ENCODE peak calls at places on chromosomes 7 and 10, in eight cellular contexts. U is CD8-positive, alpha-beta T cell; W is uterus; I is effector memory CD4-positive, alpha-beta T cell; F is right lobe of liver; Y is left lung; O is tibial nerve; Q is IMR-90. R is an unnamed sample. For H3K9me3 and H3K36me3, the result is how much of the 10 kb centered on the place peaks cover.

GRCh38 chr10:42783181-42783549 is 570 bp downstream of the BMS1 start:
- DNase-seq in U (no peak), F (no peak), O (no peak), I (no peak), Q (peak), Y (no peak), W (no peak), R (no peak)

GRCh38 chr7:4100148-4100547 is 581.9 kb upstream of the FOXK1 start:
- DNase-seq in W (no peak), U (no peak), I (no peak), F (no peak), Y (no peak), Q (no peak), O (no peak), R (no peak)

GRCh38 chr10:86217386-86218080 is 149.1 kb downstream of the GRID1 start:
- DNase-seq in Q (no peak), O (no peak), U (no peak), F (no peak), I (no peak), Y (no peak), W (no peak), R (no peak)

GRCh38 chr10:67663449-67664087 is 32.4 kb downstream of the CTNNA3 start:
- DNase-seq in F (no peak), O (no peak), Y (peak), U (no peak), I (no peak), W (no peak), Q (no peak), R (no peak)

GRCh38 chr7:92843034-92843760 is 6.8 kb upstream of the CDK6 start:
- DNase-seq in O (no peak), Y (no peak), W (no peak), U (no peak), Q (peak), I (no peak), F (no peak), R (no peak)

GRCh38 chr10:61750943-61751471 is 88.3 kb downstream of the CABCOCO1 start:
- DNase-seq in U (peak), I (peak), Q (peak), Y (peak), W (peak), F (peak), O (peak), R (peak)

GRCh38 chr7:116969371-116969902 is 16.1 kb downstream of the ST7 start:
- DNase-seq in U (no peak), I (no peak), F (no peak), O (no peak), Q (no peak), Y (no peak), W (no peak), R (no peak)

GRCh38 chr7:110779313-110779712 is 311.6 kb upstream of the LRRN3 start:
- DNase-seq in Q (no peak), O (no peak), U (no peak), W (no peak), I (no peak), Y (no peak), F (no peak), R (no peak)

GRCh38 chr7:144710791-144711190 is 125.1 kb downstream of the TPK1 start:
- DNase-seq in Y (no peak), U (no peak), I (no peak), W (no peak), F (no peak), Q (no peak), O (no peak), R (no peak)

GRCh38 chr10:69576334-69577011 is 3.3 kb upstream of the NEUROG3 start:
- DNase-seq in O (no peak), W (no peak), I (no peak), F (no peak), U (no peak), Q (no peak), Y (no peak), R (no peak)

GRCh38 chr7:142348100-142348499 is 90.2 kb upstream of the PRSS58 start:
- DNase-seq in Y (no peak), U (no peak), O (no peak), Q (no peak), I (no peak), W (no peak), F (no peak), R (no peak)

GRCh38 chr7:76202666-76203030 is 952 bp downstream of the SRRM3 start:
- DNase-seq in U (no peak), Y (no peak), Q (no peak), I (no peak), W (no peak), O (no peak), F (no peak), R (no peak)

GRCh38 chr7:44733708-44734481 is 14.8 kb upstream of the ZMIZ2 start:
- DNase-seq in Y (no peak), W (no peak), Q (peak), O (no peak), F (no peak), U (no peak), I (no peak), R (no peak)

GRCh38 chr7:31478744-31479143 is 35.1 kb upstream of the ITPRID1 start:
- DNase-seq in O (no peak), W (no peak), F (no peak), Q (no peak), U (no peak), Y (no peak), I (no peak), R (no peak)

GRCh38 chr10:10149899-10150298 is 867.8 kb upstream of the CELF2 start:
- DNase-seq in F (no peak), I (no peak), U (no peak), Q (no peak), Y (no peak), W (no peak), O (no peak), R (no peak)

GRCh38 chr10:72375585-72375984 is 20.9 kb upstream of the DNAJB12 start:
- DNase-seq in Q (no peak), F (no peak), U (no peak), O (no peak), Y (no peak), I (no peak), W (no peak), R (no peak)

GRCh38 chr7:99380032-99380822 is 5.7 kb downstream of the ARPC1B start:
- DNase-seq in Y (no peak), I (peak), F (no peak), O (peak), W (no peak), U (no peak), Q (peak), R (no peak)

GRCh38 chr10:131517781-131518180 is 206.3 kb upstream of the TCERG1L start:
- DNase-seq in Q (no peak), I (no peak), W (no peak), U (no peak), F (no peak), Y (no peak), O (no peak), R (no peak)
- H3K9me3 ChIP-seq in Q (half or more), I (under half), W (under half), U (under half), F (under half), Y (under half), O (under half), R (under half)

GRCh38 chr10:30058111-30058510 is 1.3 kb downstream of the JCAD start:
- DNase-seq in U (no peak), O (no peak), Y (no peak), W (peak), I (no peak), Q (no peak), F (no peak), R (no peak)

GRCh38 chr10:30057421-30057841 is 2.0 kb downstream of the JCAD start:
- DNase-seq in Y (no peak), U (no peak), O (no peak), I (no peak), W (no peak), F (no peak), Q (peak), R (no peak)

GRCh38 chr10:30056281-30056680 is 3.1 kb downstream of the JCAD start:
- DNase-seq in O (no peak), U (no peak), Y (no peak), F (no peak), I (no peak), W (no peak), Q (peak), R (no peak)

GRCh38 chr10:30056767-30057355 is 2.5 kb downstream of the JCAD start:
- DNase-seq in Q (no peak), Y (no peak), I (no peak), W (no peak), U (no peak), O (no peak), F (no peak), R (no peak)

DNA sequence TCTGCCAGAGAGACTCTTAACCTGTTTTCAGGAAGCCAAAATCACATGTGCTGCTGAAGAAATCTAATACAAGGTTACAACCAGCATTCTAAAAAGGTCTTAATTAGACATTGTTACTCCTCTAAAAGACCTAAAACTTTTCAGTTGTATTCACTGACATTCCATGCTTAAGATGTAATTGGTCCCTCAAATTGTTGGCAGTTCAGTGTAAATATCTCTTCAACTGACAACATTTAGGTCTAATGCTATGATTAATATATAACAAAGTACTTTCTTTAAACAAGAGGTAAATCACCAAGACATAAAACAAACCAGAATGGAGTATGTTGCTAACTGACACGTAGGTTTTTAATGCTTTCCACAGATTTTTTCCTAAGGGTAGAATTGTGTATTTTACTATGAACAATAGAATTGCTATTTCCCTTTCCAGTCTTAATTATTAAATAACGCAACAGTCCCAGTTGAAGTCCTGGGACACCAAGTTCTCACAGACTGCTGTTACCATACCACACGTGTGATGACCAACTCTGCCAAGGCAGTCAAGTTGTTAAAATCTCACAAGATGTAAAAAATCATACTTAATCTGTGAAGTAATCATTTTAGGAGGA is 4.2 kb downstream of the JCAD start:
- DNase-seq in F (no peak), U (no peak), I (no peak), W (no peak), Y (no peak), Q (peak), O (peak), R (no peak)
- H3K27ac ChIP-seq in F (no peak), U (no peak), I (no peak), W (peak), Y (peak), Q (peak), O (peak), R (peak)

GRCh38 chr7:66781408-66782090 is 41.0 kb downstream of the RABGEF1 start:
- DNase-seq in F (no peak), I (no peak), Q (no peak), O (no peak), U (no peak), W (no peak), Y (no peak), R (no peak)

GRCh38 chr7:66779669-66780408 is 39.3 kb downstream of the RABGEF1 start:
- DNase-seq in W (no peak), I (no peak), Q (peak), U (no peak), Y (no peak), F (no peak), O (no peak), R (no peak)

GRCh38 chr7:66776800-66777468 is 36.4 kb downstream of the RABGEF1 start:
- DNase-seq in U (no peak), O (no peak), F (no peak), I (no peak), Y (no peak), W (no peak), Q (no peak), R (no peak)

DNA sequence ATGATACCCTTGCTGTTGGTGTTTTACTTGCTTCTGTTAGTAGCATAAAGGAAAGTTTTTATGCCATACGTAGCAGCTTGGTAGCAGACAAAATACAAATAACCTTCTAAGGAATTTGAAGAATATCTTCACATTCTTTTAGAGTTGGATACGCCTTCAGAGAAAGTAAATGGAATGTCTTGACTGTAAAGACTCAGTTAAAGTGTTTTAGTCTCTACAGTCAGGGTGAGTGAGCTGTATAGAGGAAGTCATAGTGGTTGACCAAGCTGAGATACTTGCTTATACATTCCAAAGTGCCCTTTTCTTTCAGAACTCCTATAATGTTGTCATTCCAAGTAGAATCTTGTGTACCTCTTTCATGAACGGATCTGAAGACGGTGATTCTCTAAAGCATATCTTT is 37.7 kb downstream of the RABGEF1 start:
- DNase-seq in I (no peak), F (no peak), O (no peak), Q (peak), U (no peak), Y (no peak), W (no peak), R (no peak)
- H3K36me3 ChIP-seq in I (under half), F (under half), O (under half), Q (under half), U (under half), Y (half or more), W (under half), R (half or more)

DNA sequence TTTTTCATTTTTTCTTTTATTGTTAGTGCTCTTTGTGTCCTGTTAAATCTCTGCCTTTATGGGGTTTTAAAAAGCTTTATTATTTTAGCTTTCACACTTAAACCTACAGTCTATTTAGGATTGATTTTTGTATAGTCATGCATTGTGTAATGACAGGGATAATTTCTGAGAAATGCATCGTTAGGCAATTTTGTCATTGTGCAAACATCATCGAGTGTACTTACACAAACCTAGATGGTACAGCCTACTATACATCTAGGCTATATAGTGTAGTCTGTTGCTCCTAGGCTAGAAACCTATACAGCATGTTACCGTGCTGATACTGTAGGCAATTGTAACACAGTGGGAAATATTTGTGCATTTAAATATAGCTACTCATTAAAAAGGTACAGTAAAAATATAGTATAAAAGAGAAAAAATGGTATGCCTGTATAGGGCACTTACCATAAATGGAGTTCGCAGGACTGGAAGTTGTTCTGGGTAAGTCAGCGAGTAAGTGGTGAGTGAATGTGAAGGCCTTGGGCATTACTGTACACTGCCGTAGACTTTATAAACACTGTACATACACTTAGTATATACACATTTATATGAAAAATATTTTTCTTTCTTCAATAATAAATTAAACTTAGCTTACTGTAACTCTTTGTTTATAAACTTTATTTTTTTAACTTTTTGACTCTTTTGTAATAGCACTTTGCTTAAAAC is 16.0 kb downstream of the UBE2D1 start:
- DNase-seq in W (no peak), F (no peak), Q (peak), I (no peak), Y (no peak), U (no peak), O (no peak), R (no peak)
- H3K9me3 ChIP-seq in W (under half), F (under half), Q (under half), I (under half), Y (under half), U (under half), O (under half), R (under half)

R was measured in upper lobe of right lung.